ENCODE peak calls at places on chromosomes 7 and 10, in seven cellular contexts. One of them, this sample, is unnamed.
A peak's percentile ranks its signal among the peaks of the same experiment; 100 is the strongest.

GRCh38 chr10:64635906-64636305 is 1114.7 kb downstream of the REEP3 start:
- DNase-seq in lung: no peak
- DNase-seq in activated CD4-positive, alpha-beta T cell treated with anti-CD3 and anti-CD28 coated beads for 48 hours: no peak
- DNase-seq in non-pigmented ciliary epithelial cell: no peak
- DNase-seq in NCI-H1417: no peak
- DNase-seq in choroid plexus epithelial cell: no peak
- DNase-seq in NCI-H1694: no peak
- DNase-seq in this sample: no peak

GRCh38 chr10:31754803-31755624 is 173.6 kb downstream of the ARHGAP12 start:
- DNase-seq in lung: no peak
- DNase-seq in choroid plexus epithelial cell: peak; percentile 57
- DNase-seq in activated CD4-positive, alpha-beta T cell treated with anti-CD3 and anti-CD28 coated beads for 48 hours: no peak
- DNase-seq in non-pigmented ciliary epithelial cell: no peak
- DNase-seq in NCI-H1694: no peak
- DNase-seq in NCI-H1417: no peak
- DNase-seq in this sample: peak; percentile 32

GRCh38 chr10:82245906-82246305 is 370.9 kb downstream of the NRG3 start:
- DNase-seq in NCI-H1417: no peak
- DNase-seq in non-pigmented ciliary epithelial cell: no peak
- DNase-seq in lung: no peak
- DNase-seq in activated CD4-positive, alpha-beta T cell treated with anti-CD3 and anti-CD28 coated beads for 48 hours: no peak
- DNase-seq in choroid plexus epithelial cell: peak; percentile 48
- DNase-seq in NCI-H1694: no peak
- DNase-seq in this sample: no peak

GRCh38 chr7:70764004-70764691 is 367.8 kb upstream of the GALNT17 start:
- DNase-seq in NCI-H1694: no peak
- DNase-seq in NCI-H1417: no peak
- DNase-seq in activated CD4-positive, alpha-beta T cell treated with anti-CD3 and anti-CD28 coated beads for 48 hours: peak; percentile 13
- DNase-seq in lung: no peak
- DNase-seq in choroid plexus epithelial cell: no peak
- DNase-seq in non-pigmented ciliary epithelial cell: no peak
- DNase-seq in this sample: no peak

GRCh38 chr10:128040681-128041080 is 85.5 kb downstream of the MKI67 start:
- DNase-seq in activated CD4-positive, alpha-beta T cell treated with anti-CD3 and anti-CD28 coated beads for 48 hours: no peak
- DNase-seq in lung: no peak
- DNase-seq in NCI-H1417: no peak
- DNase-seq in non-pigmented ciliary epithelial cell: no peak
- DNase-seq in NCI-H1694: no peak
- DNase-seq in choroid plexus epithelial cell: no peak
- DNase-seq in this sample: no peak

GRCh38 chr10:51468424-51468823 is 231.0 kb downstream of the CSTF2T start:
- DNase-seq in activated CD4-positive, alpha-beta T cell treated with anti-CD3 and anti-CD28 coated beads for 48 hours: no peak
- DNase-seq in NCI-H1694: no peak
- DNase-seq in choroid plexus epithelial cell: no peak
- DNase-seq in non-pigmented ciliary epithelial cell: no peak
- DNase-seq in NCI-H1417: no peak
- DNase-seq in lung: no peak
- DNase-seq in this sample: no peak

GRCh38 chr7:132061931-132062330 is 505.5 kb upstream of the PODXL start:
- DNase-seq in activated CD4-positive, alpha-beta T cell treated with anti-CD3 and anti-CD28 coated beads for 48 hours: no peak
- DNase-seq in non-pigmented ciliary epithelial cell: no peak
- DNase-seq in NCI-H1417: no peak
- DNase-seq in NCI-H1694: no peak
- DNase-seq in choroid plexus epithelial cell: no peak
- DNase-seq in lung: no peak
- DNase-seq in this sample: no peak

GRCh38 chr10:24822557-24822956 is 98.9 kb upstream of the ARHGAP21 start:
- DNase-seq in NCI-H1417: no peak
- DNase-seq in choroid plexus epithelial cell: peak; percentile 2
- DNase-seq in activated CD4-positive, alpha-beta T cell treated with anti-CD3 and anti-CD28 coated beads for 48 hours: peak; percentile 46
- DNase-seq in lung: no peak
- DNase-seq in non-pigmented ciliary epithelial cell: no peak
- DNase-seq in NCI-H1694: no peak
- DNase-seq in this sample: no peak

GRCh38 chr10:71880425-71881306 is 29.6 kb upstream of the PSAP start:
- DNase-seq in lung: no peak
- DNase-seq in NCI-H1417: no peak
- DNase-seq in NCI-H1694: peak; percentile 67
- DNase-seq in activated CD4-positive, alpha-beta T cell treated with anti-CD3 and anti-CD28 coated beads for 48 hours: no peak
- DNase-seq in non-pigmented ciliary epithelial cell: no peak
- DNase-seq in choroid plexus epithelial cell: no peak
- DNase-seq in this sample: no peak

GRCh38 chr7:32586291-32587221 is 91.3 kb downstream of the AVL9 start:
- DNase-seq in NCI-H1694: no peak
- DNase-seq in choroid plexus epithelial cell: peak; percentile 99
- DNase-seq in activated CD4-positive, alpha-beta T cell treated with anti-CD3 and anti-CD28 coated beads for 48 hours: no peak
- DNase-seq in lung: no peak
- DNase-seq in NCI-H1417: no peak
- DNase-seq in non-pigmented ciliary epithelial cell: peak; percentile 88
- DNase-seq in this sample: no peak

GRCh38 chr10:29921071-29921446 is 138.3 kb downstream of the JCAD start:
- DNase-seq in choroid plexus epithelial cell: no peak
- DNase-seq in lung: no peak
- DNase-seq in NCI-H1694: peak; percentile 75
- DNase-seq in activated CD4-positive, alpha-beta T cell treated with anti-CD3 and anti-CD28 coated beads for 48 hours: no peak
- DNase-seq in non-pigmented ciliary epithelial cell: no peak
- DNase-seq in NCI-H1417: no peak
- DNase-seq in this sample: no peak

GRCh38 chr10:115063702-115064479 is 29.3 kb upstream of the ATRNL1 start:
- DNase-seq in NCI-H1694: no peak
- DNase-seq in activated CD4-positive, alpha-beta T cell treated with anti-CD3 and anti-CD28 coated beads for 48 hours: no peak
- DNase-seq in lung: no peak
- DNase-seq in choroid plexus epithelial cell: no peak
- DNase-seq in NCI-H1417: no peak
- DNase-seq in non-pigmented ciliary epithelial cell: no peak
- DNase-seq in this sample: no peak

GRCh38 chr10:54843085-54843646 is 42.1 kb upstream of the PCDH15 start:
- DNase-seq in lung: no peak
- DNase-seq in NCI-H1694: no peak
- DNase-seq in activated CD4-positive, alpha-beta T cell treated with anti-CD3 and anti-CD28 coated beads for 48 hours: no peak
- DNase-seq in choroid plexus epithelial cell: no peak
- DNase-seq in non-pigmented ciliary epithelial cell: no peak
- DNase-seq in NCI-H1417: no peak
- DNase-seq in this sample: no peak

GRCh38 chr10:48470115-48470892 is 134.6 kb downstream of the ARHGAP22 start:
- DNase-seq in non-pigmented ciliary epithelial cell: no peak
- DNase-seq in activated CD4-positive, alpha-beta T cell treated with anti-CD3 and anti-CD28 coated beads for 48 hours: no peak
- DNase-seq in NCI-H1694: no peak
- DNase-seq in NCI-H1417: no peak
- DNase-seq in choroid plexus epithelial cell: peak; percentile 21
- DNase-seq in lung: no peak
- DNase-seq in this sample: no peak

GRCh38 chr7:139768249-139768824 is 9.5 kb downstream of the HIPK2 start:
- DNase-seq in choroid plexus epithelial cell: no peak
- DNase-seq in non-pigmented ciliary epithelial cell: no peak
- DNase-seq in NCI-H1417: no peak
- DNase-seq in NCI-H1694: no peak
- DNase-seq in lung: no peak
- DNase-seq in activated CD4-positive, alpha-beta T cell treated with anti-CD3 and anti-CD28 coated beads for 48 hours: no peak
- DNase-seq in this sample: no peak

GRCh38 chr7:90211391-90212148 is at the start of gene STEAP2:
- DNase-seq in lung: peak; percentile 81
- DNase-seq in activated CD4-positive, alpha-beta T cell treated with anti-CD3 and anti-CD28 coated beads for 48 hours: peak; percentile 56
- DNase-seq in NCI-H1694: peak; percentile 55
- DNase-seq in non-pigmented ciliary epithelial cell: peak; percentile 69
- DNase-seq in choroid plexus epithelial cell: peak; percentile 94
- DNase-seq in NCI-H1417: peak; percentile 68
- DNase-seq in this sample: peak; percentile 95

GRCh38 chr10:43040482-43041256 is 36.2 kb upstream of the RET start:
- DNase-seq in NCI-H1417: no peak
- DNase-seq in NCI-H1694: no peak
- DNase-seq in non-pigmented ciliary epithelial cell: no peak
- DNase-seq in lung: no peak
- DNase-seq in activated CD4-positive, alpha-beta T cell treated with anti-CD3 and anti-CD28 coated beads for 48 hours: no peak
- DNase-seq in choroid plexus epithelial cell: no peak
- DNase-seq in this sample: no peak

GRCh38 chr10:33212061-33212748 is 122.3 kb downstream of the NRP1 start:
- DNase-seq in activated CD4-positive, alpha-beta T cell treated with anti-CD3 and anti-CD28 coated beads for 48 hours: no peak
- DNase-seq in non-pigmented ciliary epithelial cell: no peak
- DNase-seq in NCI-H1417: no peak
- DNase-seq in lung: no peak
- DNase-seq in choroid plexus epithelial cell: peak; percentile 70
- DNase-seq in NCI-H1694: no peak
- DNase-seq in this sample: no peak

GRCh38 chr10:87860156-87860795 is 3.1 kb downstream of the KLLN start:
- DNase-seq in choroid plexus epithelial cell: peak; percentile 91
- DNase-seq in non-pigmented ciliary epithelial cell: no peak
- DNase-seq in lung: no peak
- DNase-seq in activated CD4-positive, alpha-beta T cell treated with anti-CD3 and anti-CD28 coated beads for 48 hours: peak; percentile 19
- DNase-seq in NCI-H1694: peak; percentile 46
- DNase-seq in NCI-H1417: peak; percentile 55
- DNase-seq in this sample: no peak

GRCh38 chr10:112755446-112756117 is 194.5 kb upstream of the TCF7L2 start:
- DNase-seq in lung: no peak
- DNase-seq in NCI-H1694: no peak
- DNase-seq in NCI-H1417: no peak
- DNase-seq in non-pigmented ciliary epithelial cell: no peak
- DNase-seq in choroid plexus epithelial cell: no peak
- DNase-seq in activated CD4-positive, alpha-beta T cell treated with anti-CD3 and anti-CD28 coated beads for 48 hours: no peak
- DNase-seq in this sample: no peak

GRCh38 chr7:23713285-23714235 is 3.5 kb downstream of the STK31 start:
- DNase-seq in activated CD4-positive, alpha-beta T cell treated with anti-CD3 and anti-CD28 coated beads for 48 hours: no peak
- DNase-seq in NCI-H1694: no peak
- DNase-seq in NCI-H1417: no peak
- DNase-seq in choroid plexus epithelial cell: peak; percentile 84
- DNase-seq in lung: no peak
- DNase-seq in non-pigmented ciliary epithelial cell: peak; percentile 87
- DNase-seq in this sample: no peak

This sample was measured in retina.